ENCODE peak calls at places on chromosomes 13 and 19, in five cellular contexts. N is astrocyte of the spinal cord, V is choroid plexus epithelial cell, C is GM06990, J is HFFc6. I is an unnamed sample.

GRCh38 chr13:39952244-39953233 is 297.1 kb downstream of the COG6 start:
- DNase-seq in N (peak), V (peak), C (no peak), J (peak), I (no peak)

GRCh38 chr13:35455022-35455421 is 21.5 kb downstream of the MAB21L1 start:
- DNase-seq in N (no peak), V (no peak), C (no peak), J (no peak), I (no peak)

GRCh38 chr13:35378939-35379338 is 97.5 kb downstream of the MAB21L1 start:
- DNase-seq in N (peak), V (peak), C (no peak), J (no peak), I (no peak)

GRCh38 chr19:42193706-42194105 is 23.8 kb downstream of the DEDD2 start:
- DNase-seq in N (no peak), V (peak), C (no peak), J (no peak), I (no peak)

GRCh38 chr13:40161008-40161694 is 505.3 kb downstream of the FOXO1 start:
- DNase-seq in N (no peak), V (no peak), C (no peak), J (no peak), I (no peak)

GRCh38 chr19:46495789-46496099 is at the start of gene PNMA8B:
- DNase-seq in N (peak), V (peak), C (no peak), J (no peak), I (peak)

GRCh38 chr19:24086974-24087595 is at the start of gene ZNF254:
- DNase-seq in N (peak), V (peak), C (peak), J (peak), I (peak)

GRCh38 chr13:105410602-105411001 is 1124.9 kb downstream of the EFNB2 start:
- DNase-seq in N (no peak), V (peak), C (peak), J (no peak), I (no peak)

GRCh38 chr19:55300821-55301458 is 17.1 kb downstream of the BRSK1 start:
- DNase-seq in N (no peak), V (no peak), C (no peak), J (no peak), I (no peak)

GRCh38 chr19:17836530-17836929 is 11.3 kb downstream of the JAK3 start:
- DNase-seq in N (no peak), V (no peak), C (no peak), J (no peak), I (no peak)

GRCh38 chr19:50266896-50267295 is 62.3 kb downstream of the KCNC3 start:
- DNase-seq in N (no peak), V (no peak), C (peak), J (no peak), I (no peak)

GRCh38 chr13:95188128-95188527 is 113.1 kb downstream of the ABCC4 start:
- DNase-seq in N (no peak), V (peak), C (no peak), J (no peak), I (no peak)

GRCh38 chr13:31204592-31204991 is 4.8 kb downstream of the B3GLCT start:
- DNase-seq in N (peak), V (peak), C (no peak), J (peak), I (no peak)

GRCh38 chr13:45385912-45386311 is 32.3 kb downstream of the SLC25A30 start:
- DNase-seq in N (no peak), V (no peak), C (no peak), J (no peak), I (no peak)

GRCh38 chr13:29546662-29547061 is 48.8 kb downstream of the SLC7A1 start:
- DNase-seq in N (no peak), V (no peak), C (no peak), J (no peak), I (no peak)

GRCh38 chr13:52454459-52454824 is 836 bp upstream of the CKAP2 start:
- DNase-seq in N (peak), V (peak), C (peak), J (no peak), I (no peak)

GRCh38 chr13:79085021-79085420 is 321.0 kb downstream of the RBM26 start:
- DNase-seq in N (no peak), V (no peak), C (no peak), J (no peak), I (no peak)

GRCh38 chr13:44197791-44198770 is 175.5 kb upstream of the SERP2 start:
- DNase-seq in N (peak), V (peak), C (peak), J (no peak), I (no peak)

GRCh38 chr19:10852098-10852800 is 4.0 kb downstream of the C19orf38 start:
- DNase-seq in N (peak), V (peak), C (no peak), J (peak), I (no peak)

GRCh38 chr19:35161434-35161743 is 6.9 kb downstream of the FXYD5 start:
- DNase-seq in N (no peak), V (no peak), C (no peak), J (no peak), I (no peak)

GRCh38 chr19:29715695-29716581 is 877 bp upstream of the C19orf12 start:
- DNase-seq in N (peak), V (peak), C (no peak), J (no peak), I (no peak)

GRCh38 chr19:16025108-16026101 is 50.9 kb upstream of the TPM4 start:
- DNase-seq in N (peak), V (peak), C (no peak), J (peak), I (no peak)

GRCh38 chr19:40059624-40060023 is 3.6 kb upstream of the ZNF780B start:
- DNase-seq in N (no peak), V (no peak), C (no peak), J (no peak), I (no peak)

GRCh38 chr19:14147797-14148605 is 11.6 kb upstream of the ASF1B start:
- DNase-seq in N (peak), V (peak), C (no peak), J (peak), I (no peak)

GRCh38 chr13:27168086-27168485 is 3.5 kb downstream of the USP12 start:
- DNase-seq in N (no peak), V (no peak), C (no peak), J (no peak), I (no peak)

GRCh38 chr13:20118268-20119140 is 42.3 kb downstream of the GJA3 start:
- DNase-seq in N (peak), V (peak), C (peak), J (no peak), I (no peak)
- TF ChIP-seq CTCF in N (no peak), V (no peak), C (no peak), J (no peak), I (peak)

GRCh38 chr19:5247957-5248705 is 92.5 kb downstream of the PTPRS start:
- DNase-seq in N (no peak), V (no peak), C (no peak), J (no peak), I (no peak)
- TF ChIP-seq CTCF in N (no peak), V (no peak), C (no peak), J (no peak), I (no peak)

DNA sequence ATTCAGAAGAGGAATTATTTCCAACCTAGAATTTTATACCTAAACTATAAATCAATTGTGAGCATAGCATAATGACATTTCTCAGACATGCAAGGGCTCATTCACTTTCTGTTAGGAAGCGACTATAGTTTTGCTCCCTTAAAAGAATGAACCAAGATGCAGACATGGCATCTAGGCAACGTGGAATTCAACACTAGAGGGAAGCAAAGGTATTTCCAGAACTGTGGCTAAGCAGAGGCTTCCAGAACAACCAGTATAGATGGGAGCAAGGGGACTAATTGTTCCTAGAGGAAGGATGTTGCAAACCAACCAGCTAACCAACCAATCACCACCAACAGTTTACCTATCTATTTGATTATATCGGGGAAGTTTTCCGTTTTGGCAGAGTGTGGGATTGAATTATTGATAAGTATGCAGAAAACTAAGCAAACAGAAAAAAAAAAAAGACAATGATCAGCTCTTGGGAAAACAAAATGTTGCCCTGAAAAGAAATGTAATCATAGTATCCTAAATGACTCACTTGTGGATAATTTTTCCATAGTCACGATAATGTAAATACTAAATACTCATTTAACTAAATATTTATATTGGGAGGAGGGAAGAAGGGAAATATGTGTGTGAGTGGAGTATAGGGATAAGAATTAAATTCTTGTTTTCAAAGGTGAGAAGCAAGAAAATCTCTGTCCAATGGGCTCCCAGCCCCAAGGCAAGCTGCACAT is 21.1 kb downstream of the ARL11 start:
- DNase-seq in N (peak), V (peak), C (no peak), J (peak), I (no peak)
- TF ChIP-seq CTCF in N (peak), V (peak), C (no peak), J (peak), I (peak)

GRCh38 chr19:48480476-48481190 is 11.5 kb downstream of the CYTH2 start:
- DNase-seq in N (peak), V (peak), C (no peak), J (peak), I (no peak)
- TF ChIP-seq CTCF in N (no peak), V (no peak), C (no peak), J (no peak), I (no peak)

DNA sequence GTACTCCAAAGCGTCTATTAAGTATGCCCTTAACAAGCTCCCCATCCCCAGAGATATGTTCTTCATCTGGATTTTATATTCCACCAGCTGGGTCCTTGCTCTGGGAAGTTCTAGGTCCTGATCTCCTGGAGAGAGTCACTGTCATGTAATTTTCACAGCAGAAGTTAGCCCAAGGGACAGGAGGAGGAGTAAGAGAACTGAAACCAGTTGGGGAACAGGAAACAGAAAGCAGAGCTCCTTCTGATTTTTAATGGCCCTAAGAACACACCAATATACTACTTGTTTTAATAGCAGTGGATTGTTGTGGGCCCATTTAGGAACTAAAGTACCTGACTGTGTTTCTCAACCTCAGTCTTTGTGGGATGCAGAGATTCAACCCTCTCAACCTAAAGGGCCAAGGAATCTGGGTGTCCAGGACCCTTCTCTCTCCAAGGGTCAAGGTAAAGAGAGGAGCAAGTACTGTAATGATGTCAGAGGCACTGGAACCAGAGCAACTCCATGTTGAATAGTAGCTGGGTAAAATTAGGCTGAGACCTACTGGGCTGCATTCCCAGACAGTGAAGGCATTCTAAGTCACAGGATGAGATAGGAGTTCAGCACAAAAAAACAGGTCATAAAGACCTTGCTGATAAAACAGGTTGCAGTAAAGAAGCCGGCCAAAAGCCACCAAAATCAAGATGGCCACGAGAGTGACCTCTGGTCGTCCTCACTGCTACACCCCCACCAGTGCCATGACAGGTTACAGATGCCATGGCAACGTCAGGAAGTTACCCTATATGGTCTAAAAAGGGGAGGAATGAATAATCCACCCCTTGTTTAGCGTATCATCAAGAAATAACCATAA is 8.1 kb upstream of the FPR3 start:
- DNase-seq in N (no peak), V (no peak), C (no peak), J (no peak), I (no peak)
- TF ChIP-seq CTCF in N (no peak), V (no peak), C (no peak), J (no peak), I (no peak)

GRCh38 chr19:38291855-38292254 is 12.2 kb upstream of the C19orf33 start:
- DNase-seq in N (no peak), V (no peak), C (no peak), J (no peak), I (no peak)
- TF ChIP-seq CTCF in N (no peak), V (no peak), C (no peak), J (peak), I (no peak)

GRCh38 chr19:33405491-33406461 is 32.3 kb downstream of the CEBPG start:
- DNase-seq in N (no peak), V (no peak), C (no peak), J (no peak), I (no peak)

GRCh38 chr19:33406521-33407139 is 33.1 kb downstream of the CEBPG start:
- DNase-seq in N (peak), V (peak), C (peak), J (peak), I (peak)

GRCh38 chr19:33408116-33408515 is 34.6 kb downstream of the CEBPG start:
- DNase-seq in N (no peak), V (no peak), C (no peak), J (no peak), I (no peak)

GRCh38 chr19:33407716-33408115 is 34.2 kb downstream of the CEBPG start:
- DNase-seq in N (no peak), V (no peak), C (no peak), J (no peak), I (no peak)

DNA sequence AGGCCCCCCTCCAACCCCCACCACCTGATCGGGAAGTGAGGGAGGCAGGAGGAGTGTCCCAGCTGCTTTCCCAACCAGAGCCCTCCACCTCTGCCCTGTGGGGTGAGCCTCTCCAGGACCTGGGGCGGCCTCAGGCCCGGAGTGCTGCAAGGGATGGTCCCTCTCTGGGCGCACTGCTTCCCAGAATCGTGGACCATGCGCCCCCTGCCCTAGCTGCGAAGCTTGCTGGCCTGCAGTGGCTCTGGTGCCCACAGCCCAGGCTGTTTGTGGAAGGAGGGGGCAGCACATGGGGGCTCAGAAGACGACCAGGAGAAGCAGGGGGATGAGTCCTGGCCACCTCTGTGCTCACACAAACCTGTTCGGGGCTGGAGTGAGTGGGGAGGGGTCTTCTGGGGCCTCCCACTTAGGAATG is 33.6 kb downstream of the CEBPG start:
- DNase-seq in N (no peak), V (no peak), C (no peak), J (no peak), I (no peak)
- TF ChIP-seq CTCF in N (no peak), V (no peak), C (no peak), J (no peak), I (no peak)